ENCODE peak calls at places on chromosome 7, in four cellular contexts. One of them, this sample, is unnamed.

GRCh38 chr7:100509213-100509612 is 25.5 kb downstream of the NYAP1 start:
- DNase-seq in prostate gland: peak
- DNase-seq in endodermal cell: no peak
- DNase-seq in GM12865: no peak
- DNase-seq in this sample: peak

GRCh38 chr7:151840088-151840910 is 36.6 kb downstream of the PRKAG2 start:
- DNase-seq in GM12865: no peak
- DNase-seq in endodermal cell: no peak
- DNase-seq in prostate gland: no peak
- DNase-seq in this sample: no peak

GRCh38 chr7:82204694-82205093 is 238.9 kb downstream of the CACNA2D1 start:
- DNase-seq in prostate gland: no peak
- DNase-seq in endodermal cell: no peak
- DNase-seq in GM12865: no peak
- DNase-seq in this sample: peak

GRCh38 chr7:29330136-29330535 is 135.6 kb downstream of the CHN2 start:
- DNase-seq in prostate gland: no peak
- DNase-seq in GM12865: no peak
- DNase-seq in endodermal cell: no peak
- DNase-seq in this sample: no peak

GRCh38 chr7:47978790-47979144 is 648 bp downstream of the HUS1 start:
- DNase-seq in endodermal cell: no peak
- DNase-seq in prostate gland: no peak
- DNase-seq in GM12865: no peak
- DNase-seq in this sample: no peak

GRCh38 chr7:107527196-107527595 is 36.5 kb downstream of the COG5 start:
- DNase-seq in GM12865: no peak
- DNase-seq in prostate gland: peak
- DNase-seq in endodermal cell: no peak
- DNase-seq in this sample: no peak

GRCh38 chr7:115477193-115477651 is 553.3 kb downstream of the TFEC start:
- DNase-seq in prostate gland: no peak
- DNase-seq in endodermal cell: peak
- DNase-seq in GM12865: no peak
- DNase-seq in this sample: peak

GRCh38 chr7:24825315-24825917 is 68.2 kb upstream of the GSDME start:
- DNase-seq in endodermal cell: no peak
- DNase-seq in prostate gland: no peak
- DNase-seq in GM12865: no peak
- DNase-seq in this sample: no peak

GRCh38 chr7:120856621-120857352 is 1.2 kb downstream of the TSPAN12 start:
- DNase-seq in endodermal cell: peak
- DNase-seq in GM12865: peak
- DNase-seq in prostate gland: peak
- DNase-seq in this sample: peak

GRCh38 chr7:102063736-102064135 is 222.9 kb upstream of the SH2B2 start:
- DNase-seq in prostate gland: no peak
- DNase-seq in GM12865: no peak
- DNase-seq in endodermal cell: peak
- DNase-seq in this sample: peak

GRCh38 chr7:32178731-32179366 is 108.6 kb upstream of the PDE1C start:
- DNase-seq in endodermal cell: no peak
- DNase-seq in prostate gland: no peak
- DNase-seq in GM12865: no peak
- DNase-seq in this sample: no peak

GRCh38 chr7:108080094-108080656 is 50.0 kb downstream of the LAMB4 start:
- DNase-seq in GM12865: no peak
- DNase-seq in endodermal cell: no peak
- DNase-seq in prostate gland: no peak
- DNase-seq in this sample: no peak

GRCh38 chr7:7183833-7184463 is 1.6 kb downstream of the C1GALT1 start:
- DNase-seq in prostate gland: no peak
- DNase-seq in endodermal cell: no peak
- DNase-seq in GM12865: no peak
- DNase-seq in this sample: peak

GRCh38 chr7:41709621-41710020 is 6.7 kb upstream of the INHBA start:
- DNase-seq in GM12865: no peak
- DNase-seq in prostate gland: no peak
- DNase-seq in endodermal cell: no peak
- DNase-seq in this sample: peak

GRCh38 chr7:86932038-86932512 is 127.4 kb downstream of the ELAPOR2 start:
- DNase-seq in GM12865: no peak
- DNase-seq in prostate gland: no peak
- DNase-seq in endodermal cell: no peak
- DNase-seq in this sample: peak

GRCh38 chr7:55622241-55622835 is 50.0 kb upstream of the VOPP1 start:
- DNase-seq in endodermal cell: no peak
- DNase-seq in GM12865: no peak
- DNase-seq in prostate gland: no peak
- DNase-seq in this sample: no peak

GRCh38 chr7:158587425-158588084 is at the start of gene PTPRN2:
- DNase-seq in prostate gland: peak
- DNase-seq in endodermal cell: peak
- DNase-seq in GM12865: peak
- DNase-seq in this sample: peak

GRCh38 chr7:24981544-24981951 is 1.6 kb upstream of the OSBPL3 start:
- DNase-seq in GM12865: peak
- DNase-seq in endodermal cell: peak
- DNase-seq in prostate gland: no peak
- DNase-seq in this sample: peak

GRCh38 chr7:136049818-136050461 is 72.8 kb upstream of the MTPN start:
- DNase-seq in prostate gland: peak
- DNase-seq in endodermal cell: no peak
- DNase-seq in GM12865: no peak
- DNase-seq in this sample: no peak

GRCh38 chr7:46685051-46685450 is 764.0 kb upstream of the IGFBP3 start:
- DNase-seq in GM12865: peak
- DNase-seq in prostate gland: no peak
- DNase-seq in endodermal cell: no peak
- DNase-seq in this sample: no peak
- TF ChIP-seq CTCF in GM12865: peak
- TF ChIP-seq CTCF in prostate gland: no peak
- TF ChIP-seq CTCF in endodermal cell: peak
- TF ChIP-seq CTCF in this sample: no peak

DNA sequence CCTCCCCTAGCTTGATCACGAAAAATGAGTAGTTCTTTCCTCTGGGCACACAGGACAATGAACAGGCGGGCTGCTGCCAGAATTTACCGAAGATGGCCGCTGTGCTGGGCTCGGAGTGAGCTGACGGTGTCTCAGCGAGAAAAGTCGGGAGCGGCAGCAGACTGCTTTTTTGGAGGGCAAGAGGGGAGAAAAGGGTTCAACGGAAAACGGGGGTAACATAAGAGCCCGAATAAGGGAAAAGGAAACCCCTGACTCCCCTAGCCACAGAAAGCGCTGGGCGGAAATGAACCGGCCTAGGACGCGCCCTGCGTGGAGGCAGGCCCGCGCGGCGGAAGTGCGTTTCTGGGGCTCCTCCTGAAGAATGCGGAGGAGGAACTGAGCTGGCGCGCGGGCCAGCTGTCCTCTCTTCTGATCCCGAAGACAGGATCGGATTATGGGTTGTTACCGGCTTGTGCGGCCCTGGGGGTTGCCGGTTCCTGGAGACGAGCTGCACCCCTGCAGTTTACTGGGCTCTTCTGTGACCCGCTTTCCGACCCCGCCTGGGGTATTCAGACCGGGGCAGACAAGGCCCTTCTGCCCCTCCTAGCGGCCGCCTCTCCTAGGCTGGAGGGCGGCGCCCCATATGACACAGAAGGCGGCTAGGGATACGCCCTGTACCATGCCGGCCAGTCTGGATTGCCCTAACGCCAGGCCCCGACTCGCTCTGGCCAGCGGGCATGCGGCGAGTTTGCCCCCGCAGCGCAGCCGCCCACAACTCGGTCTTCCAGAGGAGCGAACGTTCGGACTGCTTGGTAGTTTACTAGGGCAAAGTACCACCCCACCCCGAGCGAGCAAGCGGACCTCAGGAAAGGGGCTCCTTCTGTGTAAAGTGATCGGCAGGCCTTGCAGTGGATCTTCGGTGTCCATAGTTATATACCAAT is 30.1 kb upstream of the KMT2E start:
- DNase-seq in GM12865: peak
- DNase-seq in endodermal cell: peak
- DNase-seq in prostate gland: peak
- DNase-seq in this sample: peak
- TF ChIP-seq CTCF in GM12865: peak
- TF ChIP-seq CTCF in endodermal cell: peak
- TF ChIP-seq CTCF in prostate gland: peak
- TF ChIP-seq CTCF in this sample: peak

DNA sequence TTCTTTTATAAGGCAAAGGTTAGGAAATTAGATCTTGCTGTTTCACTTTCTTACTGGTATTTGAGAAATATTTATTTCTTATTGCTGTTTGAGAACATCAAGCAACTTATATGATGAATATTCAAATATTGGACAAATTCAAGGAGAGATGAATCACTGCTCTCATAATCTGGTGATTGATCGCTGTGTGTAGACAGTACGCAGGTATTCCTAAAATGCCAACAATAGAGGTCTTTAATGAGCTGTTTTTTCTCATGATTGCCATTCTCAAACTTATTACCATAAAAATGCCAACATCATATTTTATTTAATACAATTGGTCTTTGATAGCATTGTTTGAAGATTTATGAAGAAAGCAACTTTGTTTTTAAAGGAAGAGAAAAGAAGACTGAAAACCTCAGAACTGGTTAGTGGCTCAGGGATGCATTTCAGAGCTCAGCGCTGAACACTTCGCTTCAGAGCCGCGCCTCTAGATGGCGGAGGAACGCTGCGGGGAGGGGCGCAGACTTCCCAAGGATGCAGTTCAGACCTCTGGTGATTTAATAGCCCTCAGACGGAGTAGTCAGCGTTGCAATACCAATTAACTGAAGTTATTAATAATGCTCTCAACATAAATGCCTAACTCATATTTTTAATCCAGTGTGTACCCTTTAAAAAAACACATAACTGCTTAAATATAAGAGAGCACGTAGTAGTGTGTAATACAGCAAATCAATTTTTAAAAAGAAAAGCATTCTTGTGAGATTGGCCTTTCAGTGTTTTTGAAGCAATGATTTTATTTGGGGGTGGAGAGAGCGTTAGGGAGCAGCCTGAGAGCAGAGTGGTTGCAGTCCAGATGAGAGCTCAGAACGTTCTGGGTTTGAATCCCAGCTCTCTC is 38.5 kb upstream of the STEAP4 start:
- DNase-seq in GM12865: peak
- DNase-seq in endodermal cell: peak
- DNase-seq in prostate gland: no peak
- DNase-seq in this sample: peak
- TF ChIP-seq CTCF in GM12865: peak
- TF ChIP-seq CTCF in endodermal cell: peak
- TF ChIP-seq CTCF in prostate gland: no peak
- TF ChIP-seq CTCF in this sample: peak

GRCh38 chr7:2750054-2750453 is 62.1 kb downstream of the AMZ1 start:
- DNase-seq in endodermal cell: no peak
- DNase-seq in GM12865: no peak
- DNase-seq in prostate gland: no peak
- DNase-seq in this sample: no peak
- TF ChIP-seq CTCF in endodermal cell: no peak
- TF ChIP-seq CTCF in GM12865: no peak
- TF ChIP-seq CTCF in prostate gland: no peak
- TF ChIP-seq CTCF in this sample: no peak

GRCh38 chr7:130814753-130815152 is 80.7 kb upstream of the KLF14 start:
- DNase-seq in prostate gland: no peak
- DNase-seq in GM12865: peak
- DNase-seq in endodermal cell: no peak
- DNase-seq in this sample: peak
- TF ChIP-seq CTCF in prostate gland: no peak
- TF ChIP-seq CTCF in GM12865: no peak
- TF ChIP-seq CTCF in endodermal cell: peak
- TF ChIP-seq CTCF in this sample: peak

GRCh38 chr7:112204776-112205347 is 1.3 kb downstream of the DOCK4 start:
- DNase-seq in prostate gland: peak
- DNase-seq in GM12865: no peak
- DNase-seq in endodermal cell: no peak
- DNase-seq in this sample: peak

GRCh38 chr7:112207106-112207592 is 654 bp downstream of the ZNF277 start:
- DNase-seq in prostate gland: no peak
- DNase-seq in GM12865: peak
- DNase-seq in endodermal cell: no peak
- DNase-seq in this sample: no peak

GRCh38 chr7:112206238-112207105 is at the start of the genes DOCK4 and ZNF277:
- DNase-seq in prostate gland: peak
- DNase-seq in GM12865: peak
- DNase-seq in endodermal cell: peak
- DNase-seq in this sample: peak

GRCh38 chr7:112204072-112204775 is 2.0 kb downstream of the DOCK4 start:
- DNase-seq in endodermal cell: no peak
- DNase-seq in prostate gland: peak
- DNase-seq in GM12865: no peak
- DNase-seq in this sample: peak

DNA sequence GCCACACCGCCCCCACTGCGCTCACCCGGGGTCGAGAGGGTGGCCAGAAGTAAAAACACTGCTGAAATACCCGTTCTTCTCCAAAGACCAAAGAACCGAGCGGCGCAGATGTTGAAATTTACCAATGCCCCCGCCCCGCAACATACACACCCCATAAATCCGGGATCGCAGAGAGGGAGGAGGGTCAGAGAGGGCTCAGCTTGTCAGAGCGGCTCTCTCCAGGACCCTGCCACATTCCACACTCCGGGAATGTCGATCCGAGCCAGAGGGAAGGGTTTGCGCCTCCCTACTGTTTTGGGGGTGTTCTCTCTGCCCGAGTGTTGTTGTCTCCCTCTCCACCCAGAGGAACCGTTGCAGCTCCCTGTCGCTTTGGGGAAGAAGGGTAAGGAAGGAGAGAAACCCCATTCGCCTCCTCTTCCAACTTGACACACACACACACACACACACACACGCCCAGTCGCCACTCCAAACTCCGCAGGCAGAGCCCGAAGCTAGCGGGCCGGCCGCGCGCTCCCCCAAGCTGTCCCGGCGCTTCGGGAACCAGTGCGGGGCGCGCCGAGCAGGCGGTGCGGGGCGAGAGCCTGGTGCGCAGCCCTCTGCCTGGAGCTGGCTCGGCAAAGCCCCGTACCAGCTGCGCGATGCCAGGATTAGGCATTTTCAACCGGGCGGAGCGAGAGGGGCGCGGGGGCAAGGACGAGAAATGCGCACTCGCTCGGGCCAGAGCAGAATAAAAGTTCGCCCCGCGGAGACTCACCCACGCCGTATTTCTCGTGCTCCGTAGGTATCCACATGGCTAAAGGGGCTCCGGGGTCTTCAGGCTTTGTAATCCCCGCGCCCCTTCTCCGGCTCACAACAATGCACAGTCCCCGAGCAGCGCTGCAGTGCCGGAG is 606 bp downstream of the DOCK4 start:
- DNase-seq in prostate gland: peak
- DNase-seq in GM12865: peak
- DNase-seq in endodermal cell: peak
- DNase-seq in this sample: peak
- TF ChIP-seq CTCF in prostate gland: no peak
- TF ChIP-seq CTCF in GM12865: no peak
- TF ChIP-seq CTCF in endodermal cell: no peak
- TF ChIP-seq CTCF in this sample: no peak

This sample was measured in astrocyte of the spinal cord.